ENCODE peak calls at places on chromosomes 11 and 22, in ten cellular contexts. G is HFF-Myc; Q is endothelial cell; T is GM12864; E is neural progenitor cell; V is osteocyte; D is HFFc6; U is right atrium auricular region; Z is left ventricle myocardium inferior; H is CD4-positive, alpha-beta T cell. L is an unnamed sample.

GRCh38 chr22:29028468-29028867 is 33.2 kb downstream of the C22orf31 start:
- DNase-seq in G (no peak), Q (no peak), T (no peak), E (no peak), V (no peak), D (no peak), U (no peak), Z (no peak), H (no peak), L (no peak)

GRCh38 chr11:8286886-8287285 is 23.2 kb upstream of the LMO1 start:
- DNase-seq in G (no peak), Q (no peak), T (no peak), E (peak; percentile 1), V (peak; percentile 67), D (no peak), U (peak; percentile 36), Z (no peak), H (no peak), L (no peak)

GRCh38 chr11:94767292-94767690 is 865 bp upstream of the AMOTL1 start:
- DNase-seq in G (no peak), Q (no peak), T (no peak), E (no peak), V (no peak), D (no peak), U (no peak), Z (no peak), H (no peak), L (no peak)

GRCh38 chr11:14323118-14323676 is 35.8 kb downstream of the RRAS2 start:
- DNase-seq in G (no peak), Q (no peak), T (no peak), E (no peak), V (no peak), D (no peak), U (no peak), Z (no peak), H (no peak), L (no peak)

GRCh38 chr22:49848690-49849160 is 4.9 kb upstream of the ZBED4 start:
- DNase-seq in G (no peak), Q (no peak), T (no peak), E (no peak), V (no peak), D (no peak), U (no peak), Z (no peak), H (no peak), L (no peak)

GRCh38 chr11:94583213-94583884 is 16.2 kb downstream of the PIWIL4 start:
- DNase-seq in G (no peak), Q (no peak), T (no peak), E (no peak), V (no peak), D (no peak), U (no peak), Z (no peak), H (no peak), L (no peak)

GRCh38 chr11:387193-387793 is 6.7 kb upstream of the PKP3 start:
- DNase-seq in G (no peak), Q (no peak), T (no peak), E (no peak), V (no peak), D (peak; percentile 15), U (no peak), Z (no peak), H (no peak), L (no peak)

GRCh38 chr11:67268036-67268683 is 1.9 kb downstream of the GRK2 start:
- DNase-seq in G (no peak), Q (no peak), T (peak; percentile 89), E (no peak), V (no peak), D (no peak), U (no peak), Z (no peak), H (no peak), L (no peak)

GRCh38 chr11:39570526-39570925 is 1888.9 kb downstream of the LRRC4C start:
- DNase-seq in G (no peak), Q (no peak), T (no peak), E (no peak), V (no peak), D (no peak), U (no peak), Z (no peak), H (no peak), L (no peak)

GRCh38 chr11:39569784-39570183 is 1889.7 kb downstream of the LRRC4C start:
- DNase-seq in G (no peak), Q (no peak), T (no peak), E (peak; percentile 2), V (no peak), D (no peak), U (no peak), Z (no peak), H (no peak), L (no peak)

GRCh38 chr11:39571081-39571480 is 1888.4 kb downstream of the LRRC4C start:
- DNase-seq in G (no peak), Q (no peak), T (no peak), E (no peak), V (no peak), D (no peak), U (no peak), Z (no peak), H (no peak), L (no peak)
- TF ChIP-seq CTCF in G (no peak), Q (no peak), T (no peak), E (no peak), V (no peak), D (no peak), U (no peak), Z (no peak), H (no peak), L (no peak)

DNA sequence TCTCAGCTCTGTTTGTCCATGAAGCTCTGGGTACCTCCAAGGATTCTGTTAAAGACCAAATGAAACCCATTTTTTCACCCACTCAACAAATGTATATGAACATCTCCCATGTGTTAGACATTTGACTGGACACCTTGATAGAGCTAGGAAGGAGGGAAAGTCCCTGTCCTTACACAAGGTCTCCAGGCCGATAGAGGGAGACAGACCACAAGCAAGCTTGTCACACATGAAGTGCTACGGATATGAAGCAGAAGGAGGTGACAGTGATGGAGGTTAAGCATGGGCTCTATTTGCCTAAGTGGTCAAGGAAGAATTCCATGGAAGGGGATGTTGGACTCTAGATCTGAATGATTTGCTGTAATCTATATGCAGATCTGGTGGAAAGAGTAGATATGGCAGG is 138.5 kb downstream of the MYO18B start:
- DNase-seq in G (no peak), Q (no peak), T (no peak), E (no peak), V (no peak), D (no peak), U (no peak), Z (no peak), H (no peak), L (no peak)
- TF ChIP-seq CTCF in G (no peak), Q (no peak), T (peak; percentile 68), E (no peak), V (no peak), D (no peak), U (no peak), Z (peak; percentile 10), H (no peak), L (no peak)

GRCh38 chr11:78194490-78194889 is 5.8 kb downstream of the USP35 start:
- DNase-seq in G (no peak), Q (no peak), T (no peak), E (no peak), V (no peak), D (no peak), U (no peak), Z (no peak), H (no peak), L (no peak)

GRCh38 chr11:78192223-78192719 is 3.6 kb downstream of the USP35 start:
- DNase-seq in G (no peak), Q (no peak), T (no peak), E (no peak), V (no peak), D (no peak), U (no peak), Z (no peak), H (no peak), L (no peak)

GRCh38 chr11:78192911-78193341 is 4.2 kb downstream of the USP35 start:
- DNase-seq in G (no peak), Q (no peak), T (no peak), E (no peak), V (no peak), D (no peak), U (no peak), Z (no peak), H (no peak), L (no peak)

GRCh38 chr11:78195917-78196545 is 7.3 kb downstream of the USP35 start:
- DNase-seq in G (no peak), Q (no peak), T (no peak), E (no peak), V (no peak), D (no peak), U (no peak), Z (no peak), H (no peak), L (no peak)

GRCh38 chr11:78193806-78194205 is 5.1 kb downstream of the USP35 start:
- DNase-seq in G (no peak), Q (no peak), T (no peak), E (no peak), V (no peak), D (no peak), U (no peak), Z (no peak), H (no peak), L (no peak)
- TF ChIP-seq CTCF in G (no peak), Q (no peak), T (no peak), E (no peak), V (no peak), D (no peak), U (no peak), Z (no peak), H (no peak), L (no peak)

GRCh38 chr22:19889951-19890350 is 35.3 kb upstream of the GNB1L start:
- DNase-seq in G (no peak), Q (no peak), T (no peak), E (no peak), V (no peak), D (no peak), U (no peak), Z (no peak), H (no peak), L (no peak)

GRCh38 chr22:19892925-19893324 is 38.3 kb upstream of the GNB1L start:
- DNase-seq in G (no peak), Q (no peak), T (no peak), E (no peak), V (no peak), D (no peak), U (no peak), Z (no peak), H (no peak), L (no peak)

GRCh38 chr22:19892249-19892879 is 37.7 kb upstream of the GNB1L start:
- DNase-seq in G (peak; percentile 30), Q (no peak), T (no peak), E (peak; percentile 65), V (no peak), D (no peak), U (no peak), Z (no peak), H (peak; percentile 26), L (no peak)

GRCh38 chr22:19890502-19891349 is 36.1 kb upstream of the GNB1L start:
- DNase-seq in G (no peak), Q (no peak), T (no peak), E (no peak), V (no peak), D (no peak), U (no peak), Z (no peak), H (no peak), L (no peak)

DNA sequence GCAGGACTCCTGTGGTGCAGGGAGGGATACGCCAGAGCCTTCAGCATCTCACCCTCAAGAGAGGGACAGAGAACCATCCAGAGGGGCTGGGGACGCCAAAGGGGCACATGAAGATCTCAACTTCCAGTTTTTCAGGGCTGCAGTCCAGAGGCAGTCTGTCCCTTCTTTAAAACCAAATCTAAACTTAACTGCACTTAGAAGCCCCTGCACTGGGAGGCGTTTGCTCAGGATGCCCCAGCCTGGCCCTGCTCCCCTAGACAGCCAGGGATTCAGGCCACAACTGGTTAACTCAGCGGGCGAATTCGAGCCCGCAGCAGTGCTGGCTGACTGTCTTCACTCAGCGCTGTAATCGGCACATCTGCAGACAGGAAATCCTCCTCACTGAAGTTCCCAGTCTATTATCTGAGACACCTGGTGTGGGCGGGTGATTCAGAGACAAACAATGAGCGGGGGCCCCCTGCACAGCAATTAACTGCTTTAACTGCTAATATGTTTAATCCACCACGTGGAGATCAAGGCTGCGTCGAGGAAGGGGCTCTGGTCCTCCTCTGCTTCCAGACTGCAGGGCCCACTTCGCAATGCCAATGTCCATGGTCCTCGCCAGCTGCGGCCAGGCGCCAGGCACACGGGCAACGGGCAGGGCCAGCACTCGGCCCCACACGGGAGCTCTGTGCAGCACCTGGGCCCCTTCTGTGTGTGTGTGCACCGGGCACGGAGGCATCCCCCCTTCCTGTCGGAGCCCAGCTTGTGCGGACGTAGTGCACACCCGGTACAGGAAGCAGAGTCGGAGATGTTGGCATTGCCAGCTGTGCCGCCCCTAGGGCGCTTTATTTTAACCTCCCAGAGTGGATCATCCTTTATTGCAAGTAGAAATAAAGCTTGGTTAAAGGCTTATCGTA is 36.9 kb upstream of the GNB1L start:
- DNase-seq in G (peak; percentile 90), Q (peak; percentile 65), T (peak; percentile 29), E (peak; percentile 95), V (no peak), D (peak; percentile 77), U (no peak), Z (no peak), H (peak; percentile 75), L (no peak)
- TF ChIP-seq CTCF in G (peak; percentile 17), Q (no peak), T (no peak), E (peak; percentile 29), V (no peak), D (no peak), U (no peak), Z (no peak), H (no peak), L (no peak)

L was measured in omental fat pad.